ENCODE peak calls at places on chromosomes 6 and 20, in eight cellular contexts. D is left colon; N is cardiac muscle cell; O is ovary; J is posterior cingulate gyrus; Y is activated T-cell treated with anti-CD3 and anti-CD28 coated beads, Interleukin-2, amount 50 U/mL, for 72 hours; B is stimulated activated CD4-positive, alpha-beta T cell treated with anti-CD3 and anti-CD28 coated beads, Interleukin-4, amount 100 ng/mL, for 48 hours; W is suprapubic skin. E is an unnamed sample.

GRCh38 chr20:1842281-1842680 is 52.9 kb upstream of the SIRPA start:
- DNase-seq in D (no peak), N (no peak), O (no peak), J (no peak), Y (peak), B (no peak), W (no peak), E (no peak)

GRCh38 chr20:24732076-24732475 is 217.0 kb upstream of the CST7 start:
- DNase-seq in D (no peak), N (no peak), O (no peak), J (no peak), Y (no peak), B (no peak), W (no peak), E (no peak)

GRCh38 chr20:10861086-10861485 is 187.3 kb upstream of the JAG1 start:
- DNase-seq in D (no peak), N (no peak), O (no peak), J (no peak), Y (no peak), B (no peak), W (no peak), E (no peak)

GRCh38 chr6:82616386-82617028 is 252.9 kb downstream of the TPBG start:
- DNase-seq in D (no peak), N (no peak), O (no peak), J (no peak), Y (no peak), B (no peak), W (no peak), E (no peak)

GRCh38 chr6:107641500-107641931 is 151.6 kb downstream of the SOBP start:
- DNase-seq in D (no peak), N (no peak), O (no peak), J (peak), Y (no peak), B (no peak), W (no peak), E (no peak)

GRCh38 chr6:16690244-16691142 is 70.8 kb downstream of the ATXN1 start:
- DNase-seq in D (no peak), N (no peak), O (no peak), J (no peak), Y (peak), B (no peak), W (no peak), E (no peak)

GRCh38 chr6:155244434-155244833 is 19.4 kb upstream of the CLDN20 start:
- DNase-seq in D (no peak), N (no peak), O (no peak), J (no peak), Y (no peak), B (no peak), W (no peak), E (no peak)

GRCh38 chr20:44684047-44684965 is 30.9 kb upstream of the CCN5 start:
- DNase-seq in D (no peak), N (no peak), O (peak), J (no peak), Y (no peak), B (no peak), W (no peak), E (no peak)

GRCh38 chr20:35111141-35111888 is 18.7 kb upstream of the TRPC4AP start:
- DNase-seq in D (no peak), N (no peak), O (no peak), J (no peak), Y (no peak), B (no peak), W (no peak), E (no peak)

GRCh38 chr6:38567436-38567835 is 72.3 kb downstream of the BTBD9 start:
- DNase-seq in D (peak), N (peak), O (peak), J (peak), Y (no peak), B (no peak), W (peak), E (no peak)

GRCh38 chr6:99739526-99739925 is 132.9 kb downstream of the PRDM13 start:
- DNase-seq in D (no peak), N (no peak), O (no peak), J (no peak), Y (no peak), B (no peak), W (no peak), E (no peak)

GRCh38 chr6:108168501-108168979 is 2.7 kb downstream of the NR2E1 start:
- DNase-seq in D (no peak), N (peak), O (no peak), J (no peak), Y (peak), B (no peak), W (no peak), E (no peak)

GRCh38 chr6:134021396-134022122 is 30.9 kb downstream of the SLC2A12 start:
- DNase-seq in D (no peak), N (no peak), O (no peak), J (no peak), Y (no peak), B (no peak), W (no peak), E (no peak)

E was measured in CMK.